ENCODE peak calls at places on chromosomes 12 and 14, in ten cellular contexts. One of them, this sample, is unnamed.

GRCh38 chr12:42326466-42327226 is 679 bp downstream of the PPHLN1 start:
- DNase-seq in esophagus squamous epithelium: no peak
- DNase-seq in HCT116: no peak
- DNase-seq in lower leg skin: no peak
- DNase-seq in IMR-90: peak
- DNase-seq in heart left ventricle: no peak
- DNase-seq in tibial nerve: no peak
- DNase-seq in body of pancreas: peak
- DNase-seq in A549: peak
- DNase-seq in upper lobe of left lung: peak
- DNase-seq in this sample: no peak

GRCh38 chr14:34222867-34223266 is 239.2 kb downstream of the SPTSSA start:
- DNase-seq in heart left ventricle: no peak
- DNase-seq in upper lobe of left lung: no peak
- DNase-seq in tibial nerve: no peak
- DNase-seq in A549: no peak
- DNase-seq in body of pancreas: no peak
- DNase-seq in esophagus squamous epithelium: no peak
- DNase-seq in IMR-90: no peak
- DNase-seq in lower leg skin: no peak
- DNase-seq in HCT116: no peak
- DNase-seq in this sample: no peak

GRCh38 chr14:30298266-30298795 is 260.6 kb upstream of the G2E3 start:
- DNase-seq in upper lobe of left lung: no peak
- DNase-seq in lower leg skin: no peak
- DNase-seq in HCT116: no peak
- DNase-seq in esophagus squamous epithelium: no peak
- DNase-seq in body of pancreas: no peak
- DNase-seq in A549: no peak
- DNase-seq in heart left ventricle: no peak
- DNase-seq in IMR-90: no peak
- DNase-seq in tibial nerve: no peak
- DNase-seq in this sample: no peak

GRCh38 chr12:96383991-96384390 is 16.2 kb downstream of the CDK17 start:
- DNase-seq in tibial nerve: no peak
- DNase-seq in HCT116: no peak
- DNase-seq in body of pancreas: no peak
- DNase-seq in IMR-90: no peak
- DNase-seq in lower leg skin: no peak
- DNase-seq in heart left ventricle: no peak
- DNase-seq in esophagus squamous epithelium: no peak
- DNase-seq in upper lobe of left lung: no peak
- DNase-seq in A549: no peak
- DNase-seq in this sample: no peak

GRCh38 chr12:9702239-9702638 is 30.7 kb downstream of the CLECL1 start:
- DNase-seq in upper lobe of left lung: no peak
- DNase-seq in A549: no peak
- DNase-seq in tibial nerve: no peak
- DNase-seq in heart left ventricle: no peak
- DNase-seq in HCT116: no peak
- DNase-seq in lower leg skin: no peak
- DNase-seq in IMR-90: no peak
- DNase-seq in esophagus squamous epithelium: no peak
- DNase-seq in body of pancreas: no peak
- DNase-seq in this sample: no peak

GRCh38 chr14:78152246-78153068 is 17.7 kb upstream of the NRXN3 start:
- DNase-seq in IMR-90: no peak
- DNase-seq in tibial nerve: no peak
- DNase-seq in upper lobe of left lung: no peak
- DNase-seq in esophagus squamous epithelium: no peak
- DNase-seq in lower leg skin: no peak
- DNase-seq in A549: no peak
- DNase-seq in heart left ventricle: no peak
- DNase-seq in HCT116: no peak
- DNase-seq in body of pancreas: no peak
- DNase-seq in this sample: no peak

GRCh38 chr12:100359822-100360221 is 2.9 kb downstream of the SLC17A8 start:
- DNase-seq in esophagus squamous epithelium: no peak
- DNase-seq in tibial nerve: no peak
- DNase-seq in HCT116: no peak
- DNase-seq in body of pancreas: no peak
- DNase-seq in upper lobe of left lung: no peak
- DNase-seq in lower leg skin: no peak
- DNase-seq in heart left ventricle: no peak
- DNase-seq in IMR-90: peak
- DNase-seq in A549: peak
- DNase-seq in this sample: no peak

GRCh38 chr14:72291908-72292688 is 359.9 kb downstream of the RGS6 start:
- DNase-seq in upper lobe of left lung: no peak
- DNase-seq in HCT116: peak
- DNase-seq in IMR-90: peak
- DNase-seq in tibial nerve: no peak
- DNase-seq in esophagus squamous epithelium: no peak
- DNase-seq in heart left ventricle: peak
- DNase-seq in lower leg skin: no peak
- DNase-seq in A549: peak
- DNase-seq in body of pancreas: peak
- DNase-seq in this sample: no peak

GRCh38 chr12:87428701-87429277 is 600.4 kb downstream of the C12orf50 start:
- DNase-seq in tibial nerve: no peak
- DNase-seq in HCT116: no peak
- DNase-seq in heart left ventricle: no peak
- DNase-seq in IMR-90: peak
- DNase-seq in upper lobe of left lung: no peak
- DNase-seq in body of pancreas: no peak
- DNase-seq in esophagus squamous epithelium: no peak
- DNase-seq in A549: no peak
- DNase-seq in lower leg skin: no peak
- DNase-seq in this sample: no peak

GRCh38 chr12:6538420-6539275 is 4.3 kb downstream of the GAPDH start:
- DNase-seq in body of pancreas: no peak
- DNase-seq in esophagus squamous epithelium: no peak
- DNase-seq in A549: peak
- DNase-seq in upper lobe of left lung: no peak
- DNase-seq in lower leg skin: no peak
- DNase-seq in heart left ventricle: no peak
- DNase-seq in tibial nerve: no peak
- DNase-seq in IMR-90: peak
- DNase-seq in HCT116: no peak
- DNase-seq in this sample: no peak
- TF ChIP-seq POLR2A in body of pancreas: no peak
- TF ChIP-seq POLR2A in esophagus squamous epithelium: no peak
- TF ChIP-seq POLR2A in A549: peak
- TF ChIP-seq POLR2A in upper lobe of left lung: no peak
- TF ChIP-seq POLR2A in lower leg skin: no peak
- TF ChIP-seq POLR2A in heart left ventricle: no peak
- TF ChIP-seq POLR2A in tibial nerve: no peak
- TF ChIP-seq POLR2A in IMR-90: peak
- TF ChIP-seq POLR2A in HCT116: peak
- TF ChIP-seq POLR2A in this sample: no peak

GRCh38 chr14:102394717-102395378 is 32.1 kb downstream of the TECPR2 start:
- DNase-seq in IMR-90: no peak
- DNase-seq in heart left ventricle: no peak
- DNase-seq in A549: no peak
- DNase-seq in esophagus squamous epithelium: no peak
- DNase-seq in upper lobe of left lung: peak
- DNase-seq in tibial nerve: no peak
- DNase-seq in lower leg skin: no peak
- DNase-seq in body of pancreas: no peak
- DNase-seq in HCT116: no peak
- DNase-seq in this sample: no peak
- TF ChIP-seq POLR2A in IMR-90: no peak
- TF ChIP-seq POLR2A in heart left ventricle: no peak
- TF ChIP-seq POLR2A in A549: no peak
- TF ChIP-seq POLR2A in esophagus squamous epithelium: no peak
- TF ChIP-seq POLR2A in upper lobe of left lung: no peak
- TF ChIP-seq POLR2A in tibial nerve: no peak
- TF ChIP-seq POLR2A in lower leg skin: no peak
- TF ChIP-seq POLR2A in body of pancreas: no peak
- TF ChIP-seq POLR2A in HCT116: no peak
- TF ChIP-seq POLR2A in this sample: no peak

GRCh38 chr12:49367381-49368239 is at the start of gene SPATS2:
- DNase-seq in body of pancreas: peak
- DNase-seq in upper lobe of left lung: peak
- DNase-seq in tibial nerve: peak
- DNase-seq in heart left ventricle: peak
- DNase-seq in lower leg skin: peak
- DNase-seq in HCT116: no peak
- DNase-seq in esophagus squamous epithelium: peak
- DNase-seq in IMR-90: no peak
- DNase-seq in A549: peak
- DNase-seq in this sample: peak

GRCh38 chr12:49364989-49365388 is 2.3 kb upstream of the SPATS2 start:
- DNase-seq in IMR-90: peak
- DNase-seq in tibial nerve: no peak
- DNase-seq in heart left ventricle: no peak
- DNase-seq in HCT116: no peak
- DNase-seq in lower leg skin: no peak
- DNase-seq in body of pancreas: no peak
- DNase-seq in esophagus squamous epithelium: no peak
- DNase-seq in upper lobe of left lung: no peak
- DNase-seq in A549: no peak
- DNase-seq in this sample: no peak

GRCh38 chr12:49365542-49365941 is 1.7 kb upstream of the SPATS2 start:
- DNase-seq in upper lobe of left lung: no peak
- DNase-seq in IMR-90: peak
- DNase-seq in heart left ventricle: no peak
- DNase-seq in tibial nerve: no peak
- DNase-seq in body of pancreas: no peak
- DNase-seq in HCT116: no peak
- DNase-seq in A549: no peak
- DNase-seq in lower leg skin: no peak
- DNase-seq in esophagus squamous epithelium: no peak
- DNase-seq in this sample: no peak

GRCh38 chr12:49368240-49368600 is 958 bp downstream of the SPATS2 start:
- DNase-seq in A549: no peak
- DNase-seq in body of pancreas: no peak
- DNase-seq in HCT116: no peak
- DNase-seq in upper lobe of left lung: no peak
- DNase-seq in lower leg skin: no peak
- DNase-seq in tibial nerve: no peak
- DNase-seq in esophagus squamous epithelium: no peak
- DNase-seq in heart left ventricle: no peak
- DNase-seq in IMR-90: no peak
- DNase-seq in this sample: no peak

DNA sequence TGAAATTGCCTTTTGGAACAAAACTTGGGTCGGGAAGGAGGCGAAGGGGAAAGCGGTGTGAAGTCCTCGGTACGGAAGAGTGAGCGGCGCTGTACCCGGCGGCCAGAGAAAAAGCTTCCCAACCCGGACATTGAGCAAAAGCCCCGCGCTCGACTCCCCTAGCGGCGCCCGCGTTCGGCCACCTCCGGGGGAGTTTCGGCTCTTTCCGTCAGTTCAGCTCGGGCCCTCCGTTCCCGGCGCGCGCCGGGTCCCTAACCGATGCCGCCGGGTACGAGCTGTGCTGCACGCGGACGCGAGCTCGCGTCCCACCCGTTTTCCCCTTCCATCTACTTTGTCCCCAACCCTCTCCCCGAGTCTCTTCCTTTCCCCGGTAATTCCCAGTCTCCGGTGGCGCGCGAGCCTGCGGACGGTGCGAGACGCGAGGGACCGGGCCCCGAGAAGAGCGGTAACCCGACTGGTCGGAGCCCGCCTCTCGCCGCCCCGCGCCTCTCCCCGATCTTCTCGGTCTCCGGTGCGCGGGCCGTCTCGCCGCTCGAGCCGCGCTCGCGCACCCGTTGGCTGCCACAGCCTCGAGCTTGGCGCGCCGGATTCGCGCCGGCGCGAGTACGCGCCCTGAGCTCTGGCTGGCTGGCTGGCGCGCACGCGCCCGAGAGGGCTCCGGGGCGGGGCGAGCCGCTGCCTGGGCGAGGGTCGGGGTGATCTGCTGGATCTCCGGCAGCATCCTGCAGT is 446 bp upstream of the SPATS2 start:
- DNase-seq in HCT116: peak
- DNase-seq in IMR-90: peak
- DNase-seq in esophagus squamous epithelium: no peak
- DNase-seq in lower leg skin: peak
- DNase-seq in heart left ventricle: peak
- DNase-seq in tibial nerve: peak
- DNase-seq in A549: peak
- DNase-seq in upper lobe of left lung: peak
- DNase-seq in body of pancreas: peak
- DNase-seq in this sample: peak
- TF ChIP-seq POLR2A in HCT116: peak
- TF ChIP-seq POLR2A in IMR-90: peak
- TF ChIP-seq POLR2A in esophagus squamous epithelium: peak
- TF ChIP-seq POLR2A in lower leg skin: no peak
- TF ChIP-seq POLR2A in heart left ventricle: peak
- TF ChIP-seq POLR2A in tibial nerve: peak
- TF ChIP-seq POLR2A in A549: peak
- TF ChIP-seq POLR2A in upper lobe of left lung: peak
- TF ChIP-seq POLR2A in body of pancreas: peak
- TF ChIP-seq POLR2A in this sample: no peak

DNA sequence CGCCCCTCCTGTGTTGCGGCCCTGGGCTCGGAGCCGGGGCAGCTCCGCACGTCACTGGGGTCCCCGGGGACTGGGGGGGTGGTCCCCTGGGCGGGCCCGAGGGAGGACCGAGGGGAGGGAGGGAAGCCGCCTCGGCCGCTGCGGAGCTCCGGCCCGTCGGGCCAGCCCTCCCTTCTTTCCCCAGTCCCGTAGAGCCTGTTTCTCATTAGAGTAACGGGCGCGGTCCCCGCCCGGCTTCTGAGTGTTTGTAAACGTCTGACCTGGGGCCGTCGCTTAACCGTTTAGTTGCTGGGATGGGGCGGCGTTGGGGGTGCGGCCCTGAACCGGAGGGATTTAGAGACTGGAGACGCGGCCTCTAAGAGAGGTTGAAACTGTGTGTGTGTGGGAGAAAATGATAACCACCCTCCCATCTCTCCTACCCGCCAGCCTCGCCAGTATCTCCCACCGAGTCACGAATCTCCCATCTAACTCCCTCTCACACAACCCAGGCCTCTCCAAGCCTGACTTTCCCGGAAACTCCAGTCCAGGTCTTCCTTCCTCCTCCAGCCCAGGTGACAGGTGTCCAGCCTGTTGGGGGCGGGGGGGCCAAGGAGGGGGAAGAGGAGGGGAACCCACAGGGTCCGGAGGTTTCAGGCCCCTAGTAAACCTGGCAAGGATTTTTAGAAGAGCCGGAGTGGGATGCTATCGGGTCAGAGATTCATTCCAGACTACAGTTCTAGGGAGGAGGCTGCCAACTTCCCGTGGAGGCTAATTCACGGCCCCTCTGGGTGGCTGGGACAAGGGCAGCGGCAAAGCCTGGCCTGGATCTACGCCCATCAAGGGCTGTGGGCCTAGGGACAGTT is 1.1 kb upstream of the NFATC4 start:
- DNase-seq in IMR-90: peak
- DNase-seq in tibial nerve: peak
- DNase-seq in esophagus squamous epithelium: peak
- DNase-seq in HCT116: peak
- DNase-seq in heart left ventricle: peak
- DNase-seq in A549: peak
- DNase-seq in lower leg skin: peak
- DNase-seq in upper lobe of left lung: peak
- DNase-seq in body of pancreas: peak
- DNase-seq in this sample: peak
- TF ChIP-seq POLR2A in IMR-90: no peak
- TF ChIP-seq POLR2A in tibial nerve: peak
- TF ChIP-seq POLR2A in esophagus squamous epithelium: no peak
- TF ChIP-seq POLR2A in HCT116: no peak
- TF ChIP-seq POLR2A in heart left ventricle: no peak
- TF ChIP-seq POLR2A in A549: no peak
- TF ChIP-seq POLR2A in lower leg skin: no peak
- TF ChIP-seq POLR2A in upper lobe of left lung: peak
- TF ChIP-seq POLR2A in body of pancreas: peak
- TF ChIP-seq POLR2A in this sample: no peak

GRCh38 chr14:104752735-104753527 is at the start of gene SIVA1:
- DNase-seq in tibial nerve: peak
- DNase-seq in body of pancreas: peak
- DNase-seq in heart left ventricle: peak
- DNase-seq in IMR-90: peak
- DNase-seq in upper lobe of left lung: peak
- DNase-seq in HCT116: peak
- DNase-seq in esophagus squamous epithelium: peak
- DNase-seq in lower leg skin: peak
- DNase-seq in A549: peak
- DNase-seq in this sample: peak
- TF ChIP-seq POLR2A in tibial nerve: peak
- TF ChIP-seq POLR2A in body of pancreas: peak
- TF ChIP-seq POLR2A in heart left ventricle: peak
- TF ChIP-seq POLR2A in IMR-90: peak
- TF ChIP-seq POLR2A in upper lobe of left lung: peak
- TF ChIP-seq POLR2A in HCT116: peak
- TF ChIP-seq POLR2A in esophagus squamous epithelium: peak
- TF ChIP-seq POLR2A in lower leg skin: no peak
- TF ChIP-seq POLR2A in A549: peak
- TF ChIP-seq POLR2A in this sample: no peak

This sample was measured in suprapubic skin.